ENCODE peak calls at places on chromosomes 5 and 9, in nine cellular contexts. One of them, this sample, is unnamed.

GRCh38 chr5:14406554-14406849 is 175.1 kb upstream of the OTULINL start:
- DNase-seq in GM20000: no peak
- DNase-seq in HuH-7.5: no peak
- DNase-seq in psoas muscle: no peak
- DNase-seq in Jurkat, Clone E6-1: no peak
- DNase-seq in pons: no peak
- DNase-seq in HT-29: no peak
- DNase-seq in stimulated activated naive CD4-positive, alpha-beta T cell: no peak
- DNase-seq in NCI-H748 treated with DMSO at 0.1 percent for 48 hours: no peak
- DNase-seq in this sample: no peak

GRCh38 chr5:32613050-32613672 is 27.8 kb downstream of the SUB1 start:
- DNase-seq in HuH-7.5: peak
- DNase-seq in HT-29: peak
- DNase-seq in psoas muscle: peak
- DNase-seq in stimulated activated naive CD4-positive, alpha-beta T cell: peak
- DNase-seq in GM20000: peak
- DNase-seq in pons: peak
- DNase-seq in NCI-H748 treated with DMSO at 0.1 percent for 48 hours: peak
- DNase-seq in Jurkat, Clone E6-1: peak
- DNase-seq in this sample: peak

GRCh38 chr5:145869753-145870152 is 3.1 kb downstream of the GRXCR2 start:
- DNase-seq in HuH-7.5: no peak
- DNase-seq in GM20000: no peak
- DNase-seq in Jurkat, Clone E6-1: no peak
- DNase-seq in HT-29: no peak
- DNase-seq in NCI-H748 treated with DMSO at 0.1 percent for 48 hours: no peak
- DNase-seq in stimulated activated naive CD4-positive, alpha-beta T cell: no peak
- DNase-seq in psoas muscle: no peak
- DNase-seq in pons: no peak
- DNase-seq in this sample: no peak

GRCh38 chr9:130452835-130453234 is 8.1 kb downstream of the ASS1 start:
- DNase-seq in HuH-7.5: no peak
- DNase-seq in psoas muscle: no peak
- DNase-seq in pons: no peak
- DNase-seq in Jurkat, Clone E6-1: no peak
- DNase-seq in stimulated activated naive CD4-positive, alpha-beta T cell: no peak
- DNase-seq in HT-29: no peak
- DNase-seq in GM20000: no peak
- DNase-seq in NCI-H748 treated with DMSO at 0.1 percent for 48 hours: no peak
- DNase-seq in this sample: no peak

GRCh38 chr9:129558551-129559505 is 62.1 kb downstream of the C9orf50 start:
- DNase-seq in psoas muscle: no peak
- DNase-seq in HuH-7.5: peak
- DNase-seq in GM20000: no peak
- DNase-seq in Jurkat, Clone E6-1: no peak
- DNase-seq in stimulated activated naive CD4-positive, alpha-beta T cell: no peak
- DNase-seq in pons: no peak
- DNase-seq in HT-29: peak
- DNase-seq in NCI-H748 treated with DMSO at 0.1 percent for 48 hours: no peak
- DNase-seq in this sample: peak

GRCh38 chr9:21661626-21662025 is 140.8 kb upstream of the MTAP start:
- DNase-seq in pons: no peak
- DNase-seq in stimulated activated naive CD4-positive, alpha-beta T cell: no peak
- DNase-seq in NCI-H748 treated with DMSO at 0.1 percent for 48 hours: no peak
- DNase-seq in HuH-7.5: no peak
- DNase-seq in Jurkat, Clone E6-1: no peak
- DNase-seq in GM20000: no peak
- DNase-seq in psoas muscle: no peak
- DNase-seq in HT-29: no peak
- DNase-seq in this sample: no peak

GRCh38 chr9:98572054-98572627 is 136.6 kb downstream of the GABBR2 start:
- DNase-seq in stimulated activated naive CD4-positive, alpha-beta T cell: no peak
- DNase-seq in psoas muscle: no peak
- DNase-seq in Jurkat, Clone E6-1: no peak
- DNase-seq in pons: no peak
- DNase-seq in HT-29: no peak
- DNase-seq in HuH-7.5: no peak
- DNase-seq in NCI-H748 treated with DMSO at 0.1 percent for 48 hours: no peak
- DNase-seq in GM20000: no peak
- DNase-seq in this sample: no peak

GRCh38 chr5:42813533-42813932 is 1.8 kb upstream of the SELENOP start:
- DNase-seq in NCI-H748 treated with DMSO at 0.1 percent for 48 hours: no peak
- DNase-seq in HuH-7.5: no peak
- DNase-seq in pons: peak
- DNase-seq in GM20000: no peak
- DNase-seq in Jurkat, Clone E6-1: no peak
- DNase-seq in stimulated activated naive CD4-positive, alpha-beta T cell: no peak
- DNase-seq in psoas muscle: no peak
- DNase-seq in HT-29: no peak
- DNase-seq in this sample: no peak

GRCh38 chr5:157366741-157367684 is 93.0 kb upstream of the NIPAL4 start:
- DNase-seq in HT-29: peak
- DNase-seq in GM20000: no peak
- DNase-seq in Jurkat, Clone E6-1: no peak
- DNase-seq in stimulated activated naive CD4-positive, alpha-beta T cell: no peak
- DNase-seq in NCI-H748 treated with DMSO at 0.1 percent for 48 hours: peak
- DNase-seq in HuH-7.5: no peak
- DNase-seq in pons: peak
- DNase-seq in psoas muscle: no peak
- DNase-seq in this sample: peak

GRCh38 chr9:21030389-21031035 is 928 bp downstream of the HACD4 start:
- DNase-seq in psoas muscle: no peak
- DNase-seq in HuH-7.5: no peak
- DNase-seq in pons: peak
- DNase-seq in stimulated activated naive CD4-positive, alpha-beta T cell: no peak
- DNase-seq in HT-29: no peak
- DNase-seq in NCI-H748 treated with DMSO at 0.1 percent for 48 hours: no peak
- DNase-seq in Jurkat, Clone E6-1: no peak
- DNase-seq in GM20000: peak
- DNase-seq in this sample: no peak

GRCh38 chr9:121556580-121556979 is 56.9 kb upstream of the GGTA1 start:
- DNase-seq in HuH-7.5: no peak
- DNase-seq in Jurkat, Clone E6-1: no peak
- DNase-seq in stimulated activated naive CD4-positive, alpha-beta T cell: no peak
- DNase-seq in psoas muscle: peak
- DNase-seq in GM20000: no peak
- DNase-seq in pons: no peak
- DNase-seq in NCI-H748 treated with DMSO at 0.1 percent for 48 hours: no peak
- DNase-seq in HT-29: no peak
- DNase-seq in this sample: no peak

GRCh38 chr5:73365301-73365853 is 83.2 kb downstream of the FOXD1 start:
- DNase-seq in GM20000: no peak
- DNase-seq in HT-29: no peak
- DNase-seq in psoas muscle: no peak
- DNase-seq in pons: peak
- DNase-seq in NCI-H748 treated with DMSO at 0.1 percent for 48 hours: no peak
- DNase-seq in stimulated activated naive CD4-positive, alpha-beta T cell: no peak
- DNase-seq in HuH-7.5: no peak
- DNase-seq in Jurkat, Clone E6-1: no peak
- DNase-seq in this sample: peak

GRCh38 chr9:12274577-12274976 is 418.6 kb upstream of the TYRP1 start:
- DNase-seq in HuH-7.5: no peak
- DNase-seq in HT-29: no peak
- DNase-seq in stimulated activated naive CD4-positive, alpha-beta T cell: no peak
- DNase-seq in NCI-H748 treated with DMSO at 0.1 percent for 48 hours: no peak
- DNase-seq in pons: peak
- DNase-seq in psoas muscle: peak
- DNase-seq in GM20000: no peak
- DNase-seq in Jurkat, Clone E6-1: no peak
- DNase-seq in this sample: no peak

GRCh38 chr5:21823588-21823987 is 1029.6 kb downstream of the CDH12 start:
- DNase-seq in HuH-7.5: no peak
- DNase-seq in stimulated activated naive CD4-positive, alpha-beta T cell: no peak
- DNase-seq in HT-29: no peak
- DNase-seq in psoas muscle: no peak
- DNase-seq in NCI-H748 treated with DMSO at 0.1 percent for 48 hours: no peak
- DNase-seq in GM20000: no peak
- DNase-seq in Jurkat, Clone E6-1: no peak
- DNase-seq in pons: no peak
- DNase-seq in this sample: no peak

This sample was measured in SW480.